ENCODE peak calls at places on chromosomes 1 and 21, in six cellular contexts. L is neural progenitor cell, O is breast epithelium, P is endothelial cell, T is astrocyte, K is A549. F is an unnamed sample.

GRCh38 chr1:81554108-81554507 is 246.6 kb upstream of the ADGRL2 start:
- DNase-seq in L (no peak), O (no peak), P (no peak), T (no peak), K (no peak), F (no peak)

GRCh38 chr1:94247146-94248094 is 10.0 kb upstream of the ARHGAP29 start:
- DNase-seq in L (peak; percentile 96), O (peak; percentile 84), P (peak; percentile 91), T (peak; percentile 38), K (peak; percentile 68), F (peak; percentile 78)

GRCh38 chr1:197994907-197995407 is 77.8 kb downstream of the LHX9 start:
- DNase-seq in L (no peak), O (no peak), P (no peak), T (no peak), K (peak; percentile 84), F (peak; percentile 79)

GRCh38 chr1:31897534-31898100 is 40.6 kb downstream of the PTP4A2 start:
- DNase-seq in L (no peak), O (no peak), P (no peak), T (no peak), K (no peak), F (no peak)

GRCh38 chr21:40340357-40340756 is 473.1 kb downstream of the PCP4 start:
- DNase-seq in L (no peak), O (no peak), P (no peak), T (no peak), K (no peak), F (no peak)

GRCh38 chr1:225567789-225568188 is 85.1 kb downstream of the ENAH start:
- DNase-seq in L (peak; percentile 25), O (no peak), P (no peak), T (no peak), K (peak; percentile 39), F (no peak)

GRCh38 chr1:27430903-27431653 is 38.7 kb downstream of the GPR3 start:
- DNase-seq in L (no peak), O (no peak), P (no peak), T (peak; percentile 23), K (no peak), F (no peak)

GRCh38 chr1:216535059-216535458 is 111.8 kb upstream of the USH2A start:
- DNase-seq in L (no peak), O (no peak), P (no peak), T (no peak), K (no peak), F (no peak)

GRCh38 chr1:109782514-109782913 is 18.8 kb upstream of the EPS8L3 start:
- DNase-seq in L (no peak), O (no peak), P (no peak), T (peak; percentile 69), K (no peak), F (peak; percentile 65)

GRCh38 chr1:110673197-110673701 is 1.5 kb downstream of the KCNA3 start:
- DNase-seq in L (no peak), O (no peak), P (no peak), T (no peak), K (no peak), F (no peak)

GRCh38 chr1:91583326-91583755 is 82.7 kb downstream of the CDC7 start:
- DNase-seq in L (no peak), O (no peak), P (no peak), T (peak; percentile 90), K (no peak), F (no peak)

GRCh38 chr1:170927955-170928850 is 7.1 kb upstream of the MROH9 start:
- DNase-seq in L (no peak), O (no peak), P (no peak), T (peak; percentile 2), K (peak; percentile 5), F (no peak)

GRCh38 chr21:37704751-37705150 is 211.5 kb downstream of the KCNJ6 start:
- DNase-seq in L (no peak), O (no peak), P (no peak), T (no peak), K (no peak), F (no peak)

GRCh38 chr1:241591317-241591716 is 48.9 kb downstream of the CHML start:
- DNase-seq in L (no peak), O (peak; percentile 63), P (no peak), T (peak; percentile 67), K (peak; percentile 66), F (peak; percentile 92)

GRCh38 chr1:63921357-63921756 is 147.5 kb downstream of the ROR1 start:
- DNase-seq in L (no peak), O (no peak), P (no peak), T (no peak), K (no peak), F (no peak)

GRCh38 chr1:63917571-63918394 is 144.0 kb downstream of the ROR1 start:
- DNase-seq in L (peak; percentile 55), O (no peak), P (peak; percentile 31), T (peak; percentile 47), K (peak; percentile 51), F (no peak)

GRCh38 chr1:63922848-63923247 is 149.0 kb downstream of the ROR1 start:
- DNase-seq in L (no peak), O (no peak), P (no peak), T (no peak), K (no peak), F (no peak)

GRCh38 chr1:63918395-63918945 is 144.7 kb downstream of the ROR1 start:
- DNase-seq in L (no peak), O (no peak), P (no peak), T (no peak), K (no peak), F (no peak)

GRCh38 chr1:63920154-63921117 is 146.6 kb downstream of the ROR1 start:
- DNase-seq in L (no peak), O (no peak), P (no peak), T (peak; percentile 99), K (peak; percentile 80), F (peak; percentile 100)
- TF ChIP-seq CTCF in L (peak; percentile 23), O (no peak), P (no peak), T (peak; percentile 55), K (peak; percentile 52), F (peak; percentile 67)

GRCh38 chr1:90135306-90135705 is 140.4 kb downstream of the ZNF326 start:
- DNase-seq in L (no peak), O (no peak), P (no peak), T (no peak), K (no peak), F (no peak)

GRCh38 chr1:90132306-90132705 is 137.4 kb downstream of the ZNF326 start:
- DNase-seq in L (no peak), O (no peak), P (no peak), T (no peak), K (no peak), F (no peak)

GRCh38 chr1:90127288-90127953 is 132.5 kb downstream of the ZNF326 start:
- DNase-seq in L (no peak), O (no peak), P (no peak), T (no peak), K (no peak), F (no peak)

DNA sequence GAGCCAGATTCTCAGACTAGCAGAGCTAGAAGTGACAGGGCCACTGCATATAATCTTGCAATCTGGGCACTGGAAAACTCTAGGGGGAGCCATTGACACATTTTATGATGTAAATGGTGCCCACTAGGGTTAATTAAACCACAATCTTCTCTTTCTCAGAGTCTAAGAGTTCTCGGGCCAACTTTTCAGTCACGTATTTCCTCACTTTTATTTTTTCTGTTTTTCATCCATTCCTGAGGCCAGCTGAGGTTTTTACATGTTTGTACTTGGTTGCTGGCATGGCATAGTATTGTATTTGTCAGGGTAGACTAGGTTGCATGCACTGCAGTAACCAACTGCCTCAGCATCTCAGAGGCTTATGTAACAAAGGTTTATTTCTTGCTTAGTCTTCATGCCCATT is 138.2 kb downstream of the ZNF326 start:
- DNase-seq in L (peak; percentile 80), O (no peak), P (peak; percentile 37), T (peak; percentile 10), K (peak; percentile 31), F (no peak)
- TF ChIP-seq CTCF in L (peak; percentile 82), O (no peak), P (peak; percentile 55), T (peak; percentile 51), K (peak; percentile 27), F (peak; percentile 76)

DNA sequence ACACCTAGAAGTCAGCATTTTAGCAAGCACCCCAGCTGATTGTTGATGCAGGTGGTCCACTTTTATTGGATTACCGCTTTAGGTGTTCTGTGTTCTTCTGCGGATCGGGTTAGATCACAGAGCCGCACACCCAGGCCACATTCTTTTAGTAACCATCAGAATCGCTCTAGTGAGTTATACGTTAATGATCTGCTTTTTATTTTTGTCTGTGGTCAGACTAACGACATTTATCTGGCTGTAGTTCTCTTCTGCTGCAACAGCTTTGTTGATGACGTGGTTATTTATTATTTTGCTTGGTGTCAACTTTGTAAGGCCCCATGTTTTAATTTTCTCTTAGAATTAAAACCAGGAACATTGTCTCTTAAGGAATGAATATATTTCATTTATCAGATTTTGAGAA is 18.2 kb downstream of the SCCPDH start:
- DNase-seq in L (no peak), O (no peak), P (no peak), T (no peak), K (no peak), F (no peak)
- TF ChIP-seq CTCF in L (no peak), O (no peak), P (no peak), T (no peak), K (no peak), F (no peak)

GRCh38 chr1:203126151-203126865 is 1.2 kb upstream of the ADORA1 start:
- DNase-seq in L (peak; percentile 56), O (peak; percentile 22), P (no peak), T (peak; percentile 6), K (no peak), F (no peak)
- TF ChIP-seq CTCF in L (peak; percentile 59), O (no peak), P (no peak), T (peak; percentile 42), K (peak; percentile 39), F (no peak)

GRCh38 chr1:185409763-185410528 is 92.9 kb upstream of the IVNS1ABP start:
- DNase-seq in L (no peak), O (no peak), P (no peak), T (no peak), K (no peak), F (no peak)

GRCh38 chr1:185408675-185409270 is 91.7 kb upstream of the IVNS1ABP start:
- DNase-seq in L (no peak), O (no peak), P (no peak), T (peak; percentile 47), K (no peak), F (no peak)

GRCh38 chr1:185409345-185409744 is 92.3 kb upstream of the IVNS1ABP start:
- DNase-seq in L (no peak), O (no peak), P (no peak), T (no peak), K (no peak), F (no peak)

DNA sequence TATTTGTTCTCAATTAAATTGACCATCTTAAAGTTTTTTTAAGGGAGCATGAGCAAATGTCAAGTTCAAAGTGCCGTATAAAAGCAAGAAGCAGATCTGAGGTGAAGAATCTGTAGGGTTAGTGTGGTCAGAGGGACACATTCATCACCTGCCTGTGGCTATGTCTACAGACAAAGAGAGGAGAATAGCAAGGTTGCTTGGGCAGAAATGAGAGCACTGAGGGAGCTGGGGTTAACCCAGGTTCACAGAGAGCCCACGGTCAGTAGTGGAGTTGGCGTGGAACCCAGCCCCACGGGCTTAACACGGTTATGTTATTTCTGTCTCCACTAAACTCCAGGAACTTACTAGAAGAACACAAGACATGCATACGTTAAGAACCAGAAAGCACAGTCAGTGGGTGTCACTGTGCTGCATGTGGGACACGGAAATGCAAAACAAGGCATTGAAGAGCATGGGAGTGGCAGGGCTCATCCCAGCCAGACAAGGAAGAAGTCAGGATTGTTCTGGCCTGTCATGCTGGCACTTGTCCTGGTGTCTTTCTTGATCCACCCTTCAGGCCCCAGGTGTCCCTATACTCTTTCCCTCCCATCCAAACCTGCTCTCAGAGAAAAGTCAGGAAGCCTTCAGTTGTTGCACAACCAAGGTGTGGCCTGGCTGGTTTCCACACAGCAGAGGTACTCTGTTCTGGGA is 95.5 kb upstream of the IVNS1ABP start:
- DNase-seq in L (no peak), O (peak; percentile 51), P (no peak), T (no peak), K (no peak), F (no peak)
- TF ChIP-seq CTCF in L (no peak), O (no peak), P (no peak), T (no peak), K (no peak), F (no peak)

F was measured in PC-9.